ENCODE peak calls at places on chromosomes 6 and 20, in four cellular contexts. One of them, this sample, is unnamed.

GRCh38 chr6:25499851-25500250 is 152.2 kb upstream of the SCGN start:
- DNase-seq in HepG2: no peak
- DNase-seq in K562: no peak
- DNase-seq in H1: no peak
- DNase-seq in this sample: no peak

GRCh38 chr6:141877275-141877983 is 255.3 kb upstream of the GJE1 start:
- DNase-seq in HepG2: peak
- DNase-seq in K562: no peak
- DNase-seq in H1: no peak
- DNase-seq in this sample: no peak

GRCh38 chr20:51014797-51015722 is 7.8 kb downstream of the KCNG1 start:
- DNase-seq in HepG2: peak
- DNase-seq in K562: peak
- DNase-seq in H1: no peak
- DNase-seq in this sample: no peak

GRCh38 chr6:90194371-90194841 is 102.2 kb downstream of the BACH2 start:
- DNase-seq in HepG2: no peak
- DNase-seq in K562: no peak
- DNase-seq in H1: no peak
- DNase-seq in this sample: no peak

GRCh38 chr6:38524436-38525145 is 115.1 kb downstream of the BTBD9 start:
- DNase-seq in HepG2: no peak
- DNase-seq in K562: no peak
- DNase-seq in H1: no peak
- DNase-seq in this sample: no peak

GRCh38 chr6:46626228-46626909 is 26.2 kb downstream of the CYP39A1 start:
- DNase-seq in HepG2: peak
- DNase-seq in K562: peak
- DNase-seq in H1: no peak
- DNase-seq in this sample: peak

GRCh38 chr6:5435449-5435848 is 174.1 kb downstream of the FARS2 start:
- DNase-seq in HepG2: no peak
- DNase-seq in K562: no peak
- DNase-seq in H1: no peak
- DNase-seq in this sample: no peak

GRCh38 chr20:62220666-62221568 is 839 bp upstream of the HRH3 start:
- DNase-seq in HepG2: no peak
- DNase-seq in K562: no peak
- DNase-seq in H1: no peak
- DNase-seq in this sample: no peak

GRCh38 chr20:48879609-48880008 is 41.9 kb upstream of the ARFGEF2 start:
- DNase-seq in HepG2: no peak
- DNase-seq in K562: no peak
- DNase-seq in H1: no peak
- DNase-seq in this sample: no peak

GRCh38 chr20:31691646-31692275 is 30.9 kb downstream of the BCL2L1 start:
- DNase-seq in HepG2: no peak
- DNase-seq in K562: no peak
- DNase-seq in H1: no peak
- DNase-seq in this sample: no peak

GRCh38 chr20:49477200-49477599 is 5.3 kb downstream of the KCNB1 start:
- DNase-seq in HepG2: no peak
- DNase-seq in K562: peak
- DNase-seq in H1: no peak
- DNase-seq in this sample: no peak

GRCh38 chr20:50475879-50476292 is 34.3 kb upstream of the PTPN1 start:
- DNase-seq in HepG2: peak
- DNase-seq in K562: peak
- DNase-seq in H1: no peak
- DNase-seq in this sample: no peak

GRCh38 chr6:145699462-145699861 is 35.9 kb downstream of the EPM2A start:
- DNase-seq in HepG2: no peak
- DNase-seq in K562: no peak
- DNase-seq in H1: no peak
- DNase-seq in this sample: no peak

GRCh38 chr6:138493413-138493812 is 5.9 kb downstream of the NHSL1 start:
- DNase-seq in HepG2: no peak
- DNase-seq in K562: no peak
- DNase-seq in H1: no peak
- DNase-seq in this sample: no peak

GRCh38 chr20:50721881-50722281 is 9.5 kb upstream of the PARD6B start:
- DNase-seq in HepG2: no peak
- DNase-seq in K562: no peak
- DNase-seq in H1: no peak
- DNase-seq in this sample: no peak

GRCh38 chr6:6918216-6918983 is 189.4 kb upstream of the RREB1 start:
- DNase-seq in HepG2: no peak
- DNase-seq in K562: peak
- DNase-seq in H1: no peak
- DNase-seq in this sample: peak

GRCh38 chr20:23440004-23440403 is 519 bp downstream of the CSTL1 start:
- DNase-seq in HepG2: no peak
- DNase-seq in K562: no peak
- DNase-seq in H1: no peak
- DNase-seq in this sample: no peak

GRCh38 chr20:44172572-44172950 is 14.4 kb downstream of the JPH2 start:
- DNase-seq in HepG2: no peak
- DNase-seq in K562: no peak
- DNase-seq in H1: no peak
- DNase-seq in this sample: no peak

GRCh38 chr20:36575066-36575743 is 1.8 kb downstream of the TGIF2 start:
- DNase-seq in HepG2: peak
- DNase-seq in K562: peak
- DNase-seq in H1: no peak
- DNase-seq in this sample: no peak

GRCh38 chr6:133241088-133241900 is at the start of gene EYA4:
- DNase-seq in HepG2: no peak
- DNase-seq in K562: no peak
- DNase-seq in H1: no peak
- DNase-seq in this sample: no peak

GRCh38 chr6:133242761-133243590 is 1.8 kb downstream of the EYA4 start:
- DNase-seq in HepG2: no peak
- DNase-seq in K562: no peak
- DNase-seq in H1: no peak
- DNase-seq in this sample: no peak

GRCh38 chr6:133243723-133244122 is 2.6 kb downstream of the EYA4 start:
- DNase-seq in HepG2: no peak
- DNase-seq in K562: no peak
- DNase-seq in H1: no peak
- DNase-seq in this sample: no peak

GRCh38 chr6:133240511-133241087 is 558 bp upstream of the EYA4 start:
- DNase-seq in HepG2: no peak
- DNase-seq in K562: no peak
- DNase-seq in H1: no peak
- DNase-seq in this sample: no peak

DNA sequence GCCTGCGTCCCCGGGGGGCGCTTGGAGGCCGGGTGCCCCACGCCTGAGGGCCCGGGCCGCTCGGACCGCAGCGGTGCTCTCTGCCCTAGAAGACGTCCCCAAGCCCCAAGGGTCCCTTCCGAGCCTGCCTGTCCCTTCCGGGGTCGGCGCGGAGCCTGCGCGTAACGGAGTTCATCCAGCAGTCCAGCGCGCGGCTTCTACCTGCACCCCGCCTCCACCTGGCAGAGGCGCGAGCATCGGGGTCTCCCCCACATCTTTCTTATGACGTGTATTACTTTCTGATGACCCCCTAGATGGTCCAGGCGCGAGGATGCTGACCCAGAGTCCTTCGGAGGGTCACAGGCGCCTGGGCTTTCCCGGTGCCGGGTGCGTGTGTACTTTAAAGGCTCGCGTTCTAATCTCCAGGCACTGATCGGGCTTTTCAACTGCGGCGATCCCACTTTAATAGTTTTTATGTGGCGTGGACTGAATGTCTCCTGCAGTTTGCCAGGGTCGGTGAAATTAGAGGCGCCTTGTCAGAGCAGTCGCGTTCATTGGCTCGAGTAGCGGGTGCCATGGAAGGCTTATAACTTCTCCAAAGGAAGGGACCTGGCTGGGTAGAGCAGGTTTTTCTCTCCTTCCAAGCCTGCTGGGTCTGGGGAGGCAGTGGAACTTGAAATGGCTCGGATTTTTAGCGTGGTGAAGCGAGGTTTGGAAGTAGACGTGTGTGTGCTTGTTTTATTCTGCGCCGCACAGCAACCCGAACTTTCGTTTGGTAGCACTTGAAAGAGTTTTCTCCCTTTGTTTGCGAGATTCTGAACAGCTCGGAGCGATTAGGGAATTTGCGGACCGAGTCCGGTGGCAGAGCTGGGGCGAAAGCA is 974 bp downstream of the EYA4 start:
- DNase-seq in HepG2: no peak
- DNase-seq in K562: no peak
- DNase-seq in H1: no peak
- DNase-seq in this sample: no peak
- TF ChIP-seq EZH2 in HepG2: no peak
- TF ChIP-seq EZH2 in K562: no peak
- TF ChIP-seq EZH2 in H1: peak
- TF ChIP-seq EZH2 in this sample: no peak

GRCh38 chr20:1388706-1389483 is 4.0 kb downstream of the FKBP1A start:
- DNase-seq in HepG2: no peak
- DNase-seq in K562: no peak
- DNase-seq in H1: no peak
- DNase-seq in this sample: no peak

GRCh38 chr20:1391640-1392442 is 1.0 kb downstream of the FKBP1A start:
- DNase-seq in HepG2: no peak
- DNase-seq in K562: peak
- DNase-seq in H1: no peak
- DNase-seq in this sample: no peak

GRCh38 chr20:1392443-1392692 is 486 bp downstream of the FKBP1A start:
- DNase-seq in HepG2: no peak
- DNase-seq in K562: no peak
- DNase-seq in H1: no peak
- DNase-seq in this sample: no peak

GRCh38 chr20:1389703-1390385 is 3.0 kb downstream of the FKBP1A start:
- DNase-seq in HepG2: no peak
- DNase-seq in K562: no peak
- DNase-seq in H1: no peak
- DNase-seq in this sample: no peak

GRCh38 chr20:1390552-1391403 is 2.1 kb downstream of the FKBP1A start:
- DNase-seq in HepG2: no peak
- DNase-seq in K562: no peak
- DNase-seq in H1: no peak
- DNase-seq in this sample: no peak
- TF ChIP-seq ATF3 in HepG2: no peak
- TF ChIP-seq ATF3 in K562: no peak
- TF ChIP-seq ATF3 in H1: no peak
- TF ChIP-seq ATF3 in this sample: no peak

GRCh38 chr6:63516186-63516944 is 55.9 kb upstream of the LOC128125822 start:
- DNase-seq in HepG2: peak
- DNase-seq in K562: no peak
- DNase-seq in H1: no peak
- DNase-seq in this sample: no peak
- TF ChIP-seq CBX5 in HepG2: no peak
- TF ChIP-seq CBX5 in K562: no peak
- TF ChIP-seq CBX5 in H1: no peak
- TF ChIP-seq CBX5 in this sample: no peak

DNA sequence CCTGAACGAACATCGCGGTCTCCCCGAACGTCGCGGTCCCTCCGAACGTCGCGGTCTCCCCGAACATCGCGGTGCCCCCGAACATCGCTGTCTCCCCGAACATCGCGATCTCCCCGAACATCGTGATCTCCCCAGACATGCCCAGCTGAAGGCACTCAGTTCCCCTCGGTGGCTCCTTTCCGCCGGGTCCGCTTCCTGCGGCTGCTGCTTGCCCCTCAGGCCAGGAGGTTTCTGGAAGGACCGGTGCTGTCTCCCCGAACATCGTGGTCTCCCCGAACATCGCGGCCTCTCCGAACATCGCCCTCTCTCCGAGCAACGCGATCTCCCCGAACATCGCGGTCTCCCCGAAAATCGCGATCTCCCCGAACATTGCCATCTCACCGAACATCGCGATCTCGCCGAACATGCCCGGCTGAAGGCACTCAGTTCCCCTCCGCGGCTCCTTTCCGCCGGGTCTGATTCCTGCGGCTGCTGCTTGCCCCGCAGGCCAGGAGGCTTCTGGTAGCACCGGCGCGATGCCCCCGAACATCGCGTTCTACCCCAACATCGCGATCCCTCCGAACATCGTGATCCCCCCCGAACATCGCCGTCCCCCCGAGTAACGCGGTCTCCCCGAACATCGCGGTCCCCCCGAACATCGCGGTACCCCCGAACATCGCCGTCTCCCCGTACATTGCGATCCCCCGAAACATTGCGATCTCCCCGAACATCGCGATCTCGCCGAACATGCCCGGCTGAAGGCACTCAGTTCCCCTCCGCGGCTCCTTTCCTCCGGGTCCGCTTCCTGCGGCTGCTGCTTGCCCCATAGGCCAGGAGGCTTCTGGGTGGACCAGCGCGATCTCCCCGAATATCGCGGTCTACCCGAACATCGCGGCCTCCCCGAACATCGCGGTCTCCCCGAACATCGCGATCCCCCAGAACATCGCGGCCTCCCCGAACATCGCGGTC is 774 bp downstream of the ULBP1 start:
- DNase-seq in HepG2: no peak
- DNase-seq in K562: no peak
- DNase-seq in H1: no peak
- DNase-seq in this sample: no peak
- TF ChIP-seq EZH2 in HepG2: no peak
- TF ChIP-seq EZH2 in K562: no peak
- TF ChIP-seq EZH2 in H1: peak
- TF ChIP-seq EZH2 in this sample: no peak

DNA sequence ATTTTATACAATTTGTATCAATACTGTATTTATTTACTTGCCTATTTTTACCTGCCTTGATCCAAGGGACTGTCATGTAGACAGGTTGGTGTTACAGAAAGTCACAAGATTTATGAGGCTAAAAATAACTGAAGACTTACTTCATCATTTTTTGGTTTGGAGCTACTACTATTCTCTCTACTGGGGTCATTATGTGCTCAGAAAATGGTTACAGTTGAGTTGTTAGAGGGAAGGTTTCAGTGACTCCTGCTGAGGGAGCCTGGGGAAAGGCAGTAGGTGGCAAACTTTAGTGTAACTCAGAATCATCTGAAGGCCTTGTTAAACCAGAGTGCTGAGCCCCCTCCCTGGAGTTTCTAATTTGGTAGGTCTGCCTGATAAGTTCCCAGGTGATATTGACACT is 118.8 kb downstream of the TINAG start:
- DNase-seq in HepG2: no peak
- DNase-seq in K562: no peak
- DNase-seq in H1: no peak
- DNase-seq in this sample: no peak
- TF ChIP-seq ATF3 in HepG2: no peak
- TF ChIP-seq ATF3 in K562: no peak
- TF ChIP-seq ATF3 in H1: no peak
- TF ChIP-seq ATF3 in this sample: no peak

GRCh38 chr6:15329154-15329781 is 83.4 kb downstream of the JARID2 start:
- DNase-seq in HepG2: no peak
- DNase-seq in K562: no peak
- DNase-seq in H1: no peak
- DNase-seq in this sample: no peak

GRCh38 chr6:15331629-15332241 is 85.9 kb downstream of the JARID2 start:
- DNase-seq in HepG2: no peak
- DNase-seq in K562: no peak
- DNase-seq in H1: no peak
- DNase-seq in this sample: no peak

GRCh38 chr6:15332441-15332840 is 86.6 kb downstream of the JARID2 start:
- DNase-seq in HepG2: no peak
- DNase-seq in K562: no peak
- DNase-seq in H1: no peak
- DNase-seq in this sample: no peak

GRCh38 chr6:15330174-15330934 is 84.5 kb downstream of the JARID2 start:
- DNase-seq in HepG2: no peak
- DNase-seq in K562: no peak
- DNase-seq in H1: no peak
- DNase-seq in this sample: no peak

GRCh38 chr6:15331143-15331542 is 85.3 kb downstream of the JARID2 start:
- DNase-seq in HepG2: peak
- DNase-seq in K562: no peak
- DNase-seq in H1: no peak
- DNase-seq in this sample: no peak
- TF ChIP-seq CBX5 in HepG2: no peak
- TF ChIP-seq CBX5 in K562: no peak
- TF ChIP-seq CBX5 in H1: no peak
- TF ChIP-seq CBX5 in this sample: no peak

This sample was measured in GM12878.